ENCODE peak calls at places on chromosomes 12 and 14, in seven cellular contexts. One of them, this sample, is unnamed.

GRCh38 chr14:72801381-72801812 is 92.5 kb downstream of the DPF3 start:
- ATAC-seq in K562: no peak
- ATAC-seq in body of pancreas: no peak
- ATAC-seq in upper lobe of left lung: no peak
- ATAC-seq in HCT116: peak
- ATAC-seq in heart left ventricle: peak
- ATAC-seq in gastrocnemius medialis: peak
- ATAC-seq in this sample: no peak

GRCh38 chr12:43692064-43692463 is 66.5 kb downstream of the PUS7L start:
- ATAC-seq in heart left ventricle: no peak
- ATAC-seq in HCT116: no peak
- ATAC-seq in upper lobe of left lung: no peak
- ATAC-seq in K562: no peak
- ATAC-seq in gastrocnemius medialis: no peak
- ATAC-seq in body of pancreas: no peak
- ATAC-seq in this sample: no peak

GRCh38 chr12:79406993-79407392 is 283.8 kb downstream of the PAWR start:
- ATAC-seq in upper lobe of left lung: no peak
- ATAC-seq in HCT116: no peak
- ATAC-seq in body of pancreas: no peak
- ATAC-seq in K562: no peak
- ATAC-seq in heart left ventricle: no peak
- ATAC-seq in gastrocnemius medialis: no peak
- ATAC-seq in this sample: no peak

GRCh38 chr14:90513151-90514014 is 116.6 kb downstream of the CALM1 start:
- ATAC-seq in K562: no peak
- ATAC-seq in upper lobe of left lung: peak
- ATAC-seq in body of pancreas: peak
- ATAC-seq in heart left ventricle: peak
- ATAC-seq in HCT116: peak
- ATAC-seq in gastrocnemius medialis: peak
- ATAC-seq in this sample: peak

GRCh38 chr14:106044515-106044914 is 518.1 kb downstream of the TMEM121 start:
- ATAC-seq in K562: no peak
- ATAC-seq in upper lobe of left lung: no peak
- ATAC-seq in HCT116: no peak
- ATAC-seq in gastrocnemius medialis: peak
- ATAC-seq in body of pancreas: no peak
- ATAC-seq in heart left ventricle: no peak
- ATAC-seq in this sample: no peak

GRCh38 chr14:32985881-32986280 is 47.2 kb downstream of the NPAS3 start:
- ATAC-seq in body of pancreas: no peak
- ATAC-seq in HCT116: no peak
- ATAC-seq in heart left ventricle: peak
- ATAC-seq in gastrocnemius medialis: peak
- ATAC-seq in upper lobe of left lung: no peak
- ATAC-seq in K562: peak
- ATAC-seq in this sample: peak

GRCh38 chr12:117853600-117853999 is 115.2 kb downstream of the KSR2 start:
- ATAC-seq in HCT116: peak
- ATAC-seq in heart left ventricle: no peak
- ATAC-seq in gastrocnemius medialis: no peak
- ATAC-seq in body of pancreas: no peak
- ATAC-seq in upper lobe of left lung: no peak
- ATAC-seq in K562: no peak
- ATAC-seq in this sample: no peak

GRCh38 chr14:64174922-64175782 is 119.0 kb downstream of the ESR2 start:
- ATAC-seq in gastrocnemius medialis: no peak
- ATAC-seq in HCT116: no peak
- ATAC-seq in body of pancreas: no peak
- ATAC-seq in K562: peak
- ATAC-seq in heart left ventricle: no peak
- ATAC-seq in upper lobe of left lung: no peak
- ATAC-seq in this sample: no peak

GRCh38 chr12:6267007-6267721 is 43.3 kb upstream of the PLEKHG6 start:
- ATAC-seq in K562: no peak
- ATAC-seq in gastrocnemius medialis: no peak
- ATAC-seq in heart left ventricle: no peak
- ATAC-seq in body of pancreas: peak
- ATAC-seq in upper lobe of left lung: peak
- ATAC-seq in HCT116: no peak
- ATAC-seq in this sample: peak

GRCh38 chr12:96828169-96828789 is 78.8 kb upstream of the NEDD1 start:
- ATAC-seq in HCT116: peak
- ATAC-seq in gastrocnemius medialis: no peak
- ATAC-seq in body of pancreas: no peak
- ATAC-seq in K562: peak
- ATAC-seq in upper lobe of left lung: no peak
- ATAC-seq in heart left ventricle: no peak
- ATAC-seq in this sample: no peak

GRCh38 chr14:32611752-32612151 is 282.7 kb downstream of the AKAP6 start:
- ATAC-seq in body of pancreas: no peak
- ATAC-seq in upper lobe of left lung: peak
- ATAC-seq in gastrocnemius medialis: no peak
- ATAC-seq in K562: no peak
- ATAC-seq in HCT116: no peak
- ATAC-seq in heart left ventricle: no peak
- ATAC-seq in this sample: no peak

GRCh38 chr14:20848955-20849570 is 42.1 kb upstream of the RNASE3 start:
- ATAC-seq in HCT116: peak
- ATAC-seq in heart left ventricle: no peak
- ATAC-seq in K562: peak
- ATAC-seq in upper lobe of left lung: peak
- ATAC-seq in body of pancreas: peak
- ATAC-seq in gastrocnemius medialis: no peak
- ATAC-seq in this sample: no peak

GRCh38 chr14:31207287-31207745 is 277 bp downstream of the HECTD1 start:
- ATAC-seq in HCT116: peak
- ATAC-seq in body of pancreas: peak
- ATAC-seq in K562: no peak
- ATAC-seq in heart left ventricle: peak
- ATAC-seq in upper lobe of left lung: peak
- ATAC-seq in gastrocnemius medialis: peak
- ATAC-seq in this sample: peak

GRCh38 chr12:27383429-27384260 is 51.0 kb downstream of the BMAL2 start:
- ATAC-seq in HCT116: peak
- ATAC-seq in body of pancreas: peak
- ATAC-seq in gastrocnemius medialis: no peak
- ATAC-seq in upper lobe of left lung: peak
- ATAC-seq in heart left ventricle: peak
- ATAC-seq in K562: peak
- ATAC-seq in this sample: peak
- H3K27ac ChIP-seq in HCT116: no peak
- H3K27ac ChIP-seq in body of pancreas: no peak
- H3K27ac ChIP-seq in gastrocnemius medialis: no peak
- H3K27ac ChIP-seq in upper lobe of left lung: no peak
- H3K27ac ChIP-seq in heart left ventricle: no peak
- H3K27ac ChIP-seq in K562: no peak
- H3K27ac ChIP-seq in this sample: no peak

GRCh38 chr12:4275869-4276253 is 2.3 kb downstream of the CCND2 start:
- ATAC-seq in body of pancreas: no peak
- ATAC-seq in upper lobe of left lung: no peak
- ATAC-seq in K562: no peak
- ATAC-seq in gastrocnemius medialis: no peak
- ATAC-seq in heart left ventricle: no peak
- ATAC-seq in HCT116: no peak
- ATAC-seq in this sample: no peak

GRCh38 chr12:4278582-4278939 is 5.0 kb downstream of the CCND2 start:
- ATAC-seq in body of pancreas: no peak
- ATAC-seq in upper lobe of left lung: peak
- ATAC-seq in HCT116: no peak
- ATAC-seq in gastrocnemius medialis: peak
- ATAC-seq in heart left ventricle: peak
- ATAC-seq in K562: no peak
- ATAC-seq in this sample: no peak

GRCh38 chr12:4276524-4277204 is 3.1 kb downstream of the CCND2 start:
- ATAC-seq in body of pancreas: peak
- ATAC-seq in HCT116: peak
- ATAC-seq in upper lobe of left lung: peak
- ATAC-seq in K562: peak
- ATAC-seq in heart left ventricle: peak
- ATAC-seq in gastrocnemius medialis: peak
- ATAC-seq in this sample: peak

GRCh38 chr12:4277856-4278581 is 4.5 kb downstream of the CCND2 start:
- ATAC-seq in gastrocnemius medialis: no peak
- ATAC-seq in heart left ventricle: no peak
- ATAC-seq in upper lobe of left lung: no peak
- ATAC-seq in body of pancreas: no peak
- ATAC-seq in K562: no peak
- ATAC-seq in HCT116: no peak
- ATAC-seq in this sample: no peak

DNA sequence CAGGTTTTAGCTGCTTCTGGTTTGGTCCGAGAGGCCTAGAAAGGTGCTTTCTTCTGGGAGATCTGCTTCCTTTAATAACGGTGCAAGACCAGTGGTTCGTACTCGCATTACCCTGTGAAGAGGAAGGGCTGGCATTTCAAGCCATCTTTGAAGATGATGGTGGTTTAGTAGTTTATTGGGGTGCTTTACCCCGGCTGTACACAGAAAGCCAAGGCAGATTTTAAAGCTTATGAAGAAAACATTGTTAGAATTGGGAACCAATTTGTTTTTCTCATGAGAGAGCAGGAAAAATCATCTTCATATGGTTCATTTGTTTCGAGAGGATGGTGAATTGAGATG is 3.6 kb downstream of the CCND2 start:
- ATAC-seq in gastrocnemius medialis: no peak
- ATAC-seq in heart left ventricle: no peak
- ATAC-seq in body of pancreas: no peak
- ATAC-seq in K562: no peak
- ATAC-seq in HCT116: peak
- ATAC-seq in upper lobe of left lung: no peak
- ATAC-seq in this sample: no peak
- TF ChIP-seq POLR2A in gastrocnemius medialis: no peak
- TF ChIP-seq POLR2A in heart left ventricle: no peak
- TF ChIP-seq POLR2A in body of pancreas: no peak
- TF ChIP-seq POLR2A in K562: no peak
- TF ChIP-seq POLR2A in HCT116: no peak
- TF ChIP-seq POLR2A in upper lobe of left lung: no peak
- TF ChIP-seq POLR2A in this sample: no peak

DNA sequence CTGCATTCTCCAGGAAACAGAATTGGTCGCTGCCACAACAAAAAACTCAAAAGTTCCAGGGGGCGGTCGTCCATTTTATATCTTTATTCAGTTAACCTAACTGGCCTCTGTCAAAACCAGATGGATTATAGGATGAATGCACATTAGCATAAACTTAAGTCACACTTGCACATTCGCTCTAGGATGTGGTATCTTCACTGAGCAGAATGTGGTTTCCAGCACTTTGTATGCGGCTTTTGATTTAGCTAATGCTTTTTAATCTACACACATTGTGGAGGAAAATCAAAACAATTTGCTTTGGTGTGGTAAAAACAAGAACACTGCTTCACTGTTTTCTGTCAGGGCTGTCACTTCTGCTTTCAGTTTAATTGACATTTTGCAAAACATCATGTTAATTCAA is 4.5 kb downstream of the TAS2R50 start:
- ATAC-seq in body of pancreas: no peak
- ATAC-seq in K562: no peak
- ATAC-seq in HCT116: no peak
- ATAC-seq in gastrocnemius medialis: no peak
- ATAC-seq in upper lobe of left lung: no peak
- ATAC-seq in heart left ventricle: no peak
- ATAC-seq in this sample: no peak
- H3K27ac ChIP-seq in body of pancreas: no peak
- H3K27ac ChIP-seq in K562: no peak
- H3K27ac ChIP-seq in HCT116: no peak
- H3K27ac ChIP-seq in gastrocnemius medialis: no peak
- H3K27ac ChIP-seq in upper lobe of left lung: no peak
- H3K27ac ChIP-seq in heart left ventricle: no peak
- H3K27ac ChIP-seq in this sample: no peak

DNA sequence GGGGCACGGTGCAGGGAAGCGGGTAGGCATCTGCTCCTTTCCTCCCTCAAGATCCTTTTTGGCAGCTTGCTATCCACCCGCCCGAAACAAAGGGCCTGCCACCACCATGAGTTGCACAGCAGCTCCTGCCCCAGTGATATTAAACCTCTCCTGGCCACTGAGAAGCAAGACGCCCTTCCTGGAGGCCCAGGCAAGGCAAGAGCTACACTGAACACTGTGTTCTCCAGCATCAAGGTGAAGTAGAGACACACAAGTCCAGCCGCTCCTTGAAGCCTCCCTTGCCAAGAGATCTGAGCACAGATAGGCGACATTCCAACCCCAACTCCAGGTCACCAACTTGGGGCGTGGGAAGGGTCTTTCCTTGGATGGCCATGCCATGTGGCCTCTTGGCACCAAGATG is 70.9 kb downstream of the ACTN1 start:
- ATAC-seq in HCT116: no peak
- ATAC-seq in gastrocnemius medialis: no peak
- ATAC-seq in body of pancreas: no peak
- ATAC-seq in heart left ventricle: no peak
- ATAC-seq in K562: no peak
- ATAC-seq in upper lobe of left lung: no peak
- ATAC-seq in this sample: peak
- TF ChIP-seq POLR2A in HCT116: no peak
- TF ChIP-seq POLR2A in gastrocnemius medialis: no peak
- TF ChIP-seq POLR2A in body of pancreas: no peak
- TF ChIP-seq POLR2A in heart left ventricle: no peak
- TF ChIP-seq POLR2A in K562: no peak
- TF ChIP-seq POLR2A in upper lobe of left lung: no peak
- TF ChIP-seq POLR2A in this sample: no peak

GRCh38 chr14:77099425-77100167 is 1.5 kb downstream of the CIPC start:
- ATAC-seq in heart left ventricle: no peak
- ATAC-seq in K562: no peak
- ATAC-seq in body of pancreas: no peak
- ATAC-seq in HCT116: no peak
- ATAC-seq in gastrocnemius medialis: peak
- ATAC-seq in upper lobe of left lung: no peak
- ATAC-seq in this sample: no peak
- H3K27ac ChIP-seq in heart left ventricle: peak
- H3K27ac ChIP-seq in K562: no peak
- H3K27ac ChIP-seq in body of pancreas: peak
- H3K27ac ChIP-seq in HCT116: no peak
- H3K27ac ChIP-seq in gastrocnemius medialis: peak
- H3K27ac ChIP-seq in upper lobe of left lung: peak
- H3K27ac ChIP-seq in this sample: peak

GRCh38 chr12:46210835-46211439 is 57.9 kb downstream of the SLC38A1 start:
- ATAC-seq in body of pancreas: peak
- ATAC-seq in upper lobe of left lung: no peak
- ATAC-seq in gastrocnemius medialis: no peak
- ATAC-seq in HCT116: no peak
- ATAC-seq in heart left ventricle: peak
- ATAC-seq in K562: no peak
- ATAC-seq in this sample: no peak
- TF ChIP-seq POLR2A in body of pancreas: no peak
- TF ChIP-seq POLR2A in upper lobe of left lung: no peak
- TF ChIP-seq POLR2A in gastrocnemius medialis: no peak
- TF ChIP-seq POLR2A in HCT116: no peak
- TF ChIP-seq POLR2A in heart left ventricle: no peak
- TF ChIP-seq POLR2A in K562: no peak
- TF ChIP-seq POLR2A in this sample: no peak